ENCODE peak calls at places on chromosomes 2 and 18, in four cellular contexts. O, Y, L and I are unnamed samples.

GRCh38 chr2:160491922-160492371 is 1.7 kb downstream of the RBMS1 start:
- DNase-seq in O (no peak), Y (no peak), L (peak; percentile 11), I (no peak)

GRCh38 chr2:85802337-85803103 is 48.7 kb downstream of the ATOH8 start:
- DNase-seq in O (no peak), Y (peak; percentile 42), L (no peak), I (no peak)

GRCh38 chr2:88227446-88227845 is 57.3 kb downstream of the THNSL2 start:
- DNase-seq in O (no peak), Y (no peak), L (peak; percentile 54), I (peak; percentile 50)

GRCh38 chr18:39647627-39648502 is 2082.3 kb upstream of the CELF4 start:
- DNase-seq in O (no peak), Y (peak; percentile 74), L (no peak), I (no peak)

GRCh38 chr18:22349317-22349898 is 68.3 kb downstream of the CTAGE1 start:
- DNase-seq in O (no peak), Y (no peak), L (peak; percentile 35), I (no peak)

GRCh38 chr2:230793573-230794359 is 71.0 kb upstream of the ITM2C start:
- DNase-seq in O (no peak), Y (peak; percentile 99), L (no peak), I (no peak)

GRCh38 chr18:76495435-76496199 is 575 bp upstream of the ZNF516 start:
- DNase-seq in O (peak; percentile 66), Y (no peak), L (peak; percentile 59), I (peak; percentile 44)

GRCh38 chr2:45345331-45346305 is 265.4 kb downstream of the SRBD1 start:
- DNase-seq in O (no peak), Y (no peak), L (no peak), I (no peak)

GRCh38 chr2:2850891-2851290 is 519.8 kb upstream of the MYT1L start:
- DNase-seq in O (no peak), Y (no peak), L (no peak), I (no peak)

GRCh38 chr2:1633092-1633721 is 111.1 kb downstream of the PXDN start:
- DNase-seq in O (no peak), Y (no peak), L (no peak), I (no peak)

GRCh38 chr2:176147790-176148496 is 3.4 kb upstream of the HOXD4 start:
- DNase-seq in O (no peak), Y (no peak), L (no peak), I (no peak)